ENCODE peak calls at places on chromosomes 1 and 21, in four cellular contexts. M is mammary epithelial cell, R is kidney epithelial cell, K is cardiac muscle cell. E is an unnamed sample.

GRCh38 chr1:168360151-168360550 is 79.5 kb downstream of the TBX19 start:
- DNase-seq in M (no peak), R (no peak), K (no peak), E (peak; percentile 69)

GRCh38 chr1:5906966-5907365 is 85.3 kb downstream of the NPHP4 start:
- DNase-seq in M (no peak), R (no peak), K (no peak), E (no peak)

GRCh38 chr1:87942165-87942564 is 613.5 kb downstream of the LMO4 start:
- DNase-seq in M (no peak), R (no peak), K (no peak), E (no peak)

GRCh38 chr1:2470290-2471158 is 5.6 kb upstream of the PLCH2 start:
- DNase-seq in M (no peak), R (no peak), K (no peak), E (no peak)

GRCh38 chr1:147245586-147246021 is 3.1 kb downstream of the CHD1L start:
- DNase-seq in M (no peak), R (no peak), K (no peak), E (peak; percentile 41)

GRCh38 chr21:37372127-37372731 is 5.7 kb downstream of the DYRK1A start:
- DNase-seq in M (no peak), R (no peak), K (no peak), E (no peak)

GRCh38 chr1:200367841-200368534 is 41.8 kb downstream of the ZNF281 start:
- DNase-seq in M (no peak), R (peak; percentile 39), K (no peak), E (no peak)

GRCh38 chr1:211118407-211119102 is 15.4 kb downstream of the KCNH1 start:
- DNase-seq in M (no peak), R (no peak), K (no peak), E (no peak)

GRCh38 chr1:200042119-200042436 is 14.6 kb downstream of the NR5A2 start:
- DNase-seq in M (no peak), R (no peak), K (no peak), E (no peak)

GRCh38 chr1:94299627-94300552 is 62.5 kb upstream of the ARHGAP29 start:
- DNase-seq in M (peak; percentile 96), R (peak; percentile 99), K (no peak), E (no peak)

GRCh38 chr1:8364528-8365442 is 46.9 kb downstream of the SLC45A1 start:
- DNase-seq in M (no peak), R (no peak), K (no peak), E (no peak)

GRCh38 chr1:44777547-44777946 is 2.2 kb downstream of the RPS8 start:
- DNase-seq in M (no peak), R (no peak), K (no peak), E (no peak)

GRCh38 chr1:30328401-30329262 is 394.8 kb downstream of the MATN1 start:
- DNase-seq in M (no peak), R (no peak), K (no peak), E (no peak)

GRCh38 chr21:23152130-23152529 is 2153.9 kb downstream of the NCAM2 start:
- DNase-seq in M (no peak), R (no peak), K (no peak), E (no peak)

GRCh38 chr1:16152521-16153087 is 3.3 kb downstream of the EPHA2 start:
- DNase-seq in M (no peak), R (no peak), K (no peak), E (no peak)

GRCh38 chr1:153032677-153033308 is 1.8 kb downstream of the SPRR1B start:
- DNase-seq in M (peak; percentile 97), R (peak; percentile 67), K (peak; percentile 20), E (no peak)

GRCh38 chr1:243968413-243968812 is 82.7 kb upstream of the ZBTB18 start:
- DNase-seq in M (no peak), R (no peak), K (peak; percentile 10), E (no peak)

GRCh38 chr21:39182484-39183271 is 573 bp downstream of the PSMG1 start:
- DNase-seq in M (no peak), R (no peak), K (peak; percentile 34), E (no peak)

GRCh38 chr21:39181205-39181818 is 1.9 kb downstream of the PSMG1 start:
- DNase-seq in M (no peak), R (no peak), K (no peak), E (no peak)

GRCh38 chr21:39183272-39184049 is at the start of gene PSMG1:
- DNase-seq in M (peak; percentile 94), R (peak; percentile 66), K (peak; percentile 96), E (peak; percentile 95)

GRCh38 chr21:39182016-39182415 is 1.2 kb downstream of the PSMG1 start:
- DNase-seq in M (no peak), R (no peak), K (no peak), E (no peak)

DNA sequence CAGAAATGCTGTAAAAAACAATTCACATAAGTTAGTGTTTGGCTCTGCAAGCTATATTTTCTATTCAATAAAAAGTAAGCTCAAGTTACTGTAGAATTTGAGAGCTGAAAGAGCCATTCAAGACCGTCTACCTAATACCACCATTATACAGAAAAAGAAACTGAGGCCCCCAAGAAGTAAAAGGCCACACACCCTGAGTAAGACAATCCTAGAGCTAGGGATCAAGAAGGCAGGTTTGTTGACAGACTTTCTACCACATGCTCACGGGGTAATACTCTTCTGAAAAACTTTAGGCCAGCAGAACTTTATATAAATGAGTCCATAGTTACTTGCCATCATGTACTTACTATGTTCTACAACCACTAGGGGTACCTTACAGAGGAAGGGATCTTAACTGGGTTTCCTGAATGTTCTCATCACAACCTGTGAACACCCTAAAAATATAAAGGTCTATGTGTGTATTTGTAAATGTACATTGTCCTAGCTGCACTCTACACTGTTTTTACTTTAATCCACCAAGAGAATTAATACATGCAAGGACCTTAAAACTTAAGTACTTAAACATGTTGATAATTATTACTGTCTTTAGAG is 2.7 kb downstream of the PSMG1 start:
- DNase-seq in M (no peak), R (no peak), K (no peak), E (no peak)
- TF ChIP-seq CTCF in M (peak; percentile 25), R (peak; percentile 16), K (peak; percentile 19), E (no peak)

GRCh38 chr1:91020486-91020885 is 1.3 kb downstream of the ZNF644 start:
- DNase-seq in M (no peak), R (no peak), K (no peak), E (no peak)

GRCh38 chr1:91015794-91016550 is 5.9 kb downstream of the ZNF644 start:
- DNase-seq in M (peak; percentile 79), R (no peak), K (no peak), E (no peak)

GRCh38 chr1:91015358-91015780 is 6.5 kb downstream of the ZNF644 start:
- DNase-seq in M (peak; percentile 89), R (no peak), K (no peak), E (no peak)

GRCh38 chr1:91020967-91021685 is 709 bp downstream of the ZNF644 start:
- DNase-seq in M (peak; percentile 70), R (peak; percentile 63), K (peak; percentile 93), E (peak; percentile 82)

GRCh38 chr1:91018006-91018405 is 3.8 kb downstream of the ZNF644 start:
- DNase-seq in M (no peak), R (no peak), K (no peak), E (no peak)
- TF ChIP-seq CTCF in M (peak; percentile 42), R (peak; percentile 14), K (peak; percentile 46), E (no peak)

DNA sequence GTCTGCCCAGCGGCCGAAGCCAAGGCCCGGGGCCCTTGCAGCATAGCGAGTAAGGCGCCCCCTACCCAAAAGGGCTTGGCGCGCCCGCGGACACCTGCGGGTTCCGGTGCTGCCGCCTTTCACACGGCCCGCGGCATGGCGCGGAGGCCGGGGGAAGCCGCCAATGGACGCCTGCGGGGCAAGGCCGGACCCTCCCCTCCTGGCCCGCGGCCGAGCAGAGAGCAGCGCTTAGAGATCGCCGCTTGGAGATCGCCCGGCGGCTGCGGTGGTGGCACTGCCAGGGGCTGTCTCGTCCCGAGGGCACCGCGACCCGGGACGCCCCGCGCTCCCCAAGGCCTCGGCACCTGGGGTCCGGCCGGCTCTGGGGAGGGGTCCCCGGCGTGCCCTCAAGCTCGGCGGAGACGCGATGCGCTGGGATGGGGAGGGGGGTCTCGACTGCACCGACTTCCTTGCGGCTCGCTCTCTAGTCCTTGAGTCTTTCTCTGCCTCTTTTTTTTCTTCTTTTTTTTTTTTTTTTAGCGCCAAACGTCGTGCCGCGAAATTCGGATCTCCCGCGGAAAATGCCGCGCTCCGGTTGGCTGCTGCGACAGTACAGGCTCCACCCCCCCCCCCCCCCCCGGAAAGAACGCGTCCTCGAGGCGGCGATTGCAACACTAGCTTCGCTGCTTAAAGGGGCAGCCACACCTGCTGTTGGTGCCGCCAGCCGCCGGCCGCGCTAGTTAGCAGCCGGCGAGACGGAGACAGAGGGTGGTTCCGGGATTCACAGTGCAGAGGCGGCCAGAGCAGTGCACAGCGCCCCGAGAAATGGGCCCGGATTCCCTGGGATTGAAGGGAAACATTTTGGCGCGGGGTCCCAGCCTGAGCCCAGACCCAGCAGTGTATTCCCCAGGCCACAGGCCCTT is at the start of gene E2F2:
- DNase-seq in M (peak; percentile 84), R (no peak), K (peak; percentile 91), E (peak; percentile 89)
- TF ChIP-seq CTCF in M (peak; percentile 31), R (no peak), K (peak; percentile 17), E (no peak)

GRCh38 chr1:36532810-36533401 is 50.2 kb upstream of the CSF3R start:
- DNase-seq in M (no peak), R (no peak), K (no peak), E (no peak)

GRCh38 chr1:36530261-36530660 is 47.5 kb upstream of the CSF3R start:
- DNase-seq in M (no peak), R (no peak), K (no peak), E (no peak)

GRCh38 chr1:36530791-36531190 is 48.1 kb upstream of the CSF3R start:
- DNase-seq in M (no peak), R (no peak), K (no peak), E (no peak)

GRCh38 chr1:36529762-36530260 is 47.1 kb upstream of the CSF3R start:
- DNase-seq in M (no peak), R (no peak), K (no peak), E (no peak)

DNA sequence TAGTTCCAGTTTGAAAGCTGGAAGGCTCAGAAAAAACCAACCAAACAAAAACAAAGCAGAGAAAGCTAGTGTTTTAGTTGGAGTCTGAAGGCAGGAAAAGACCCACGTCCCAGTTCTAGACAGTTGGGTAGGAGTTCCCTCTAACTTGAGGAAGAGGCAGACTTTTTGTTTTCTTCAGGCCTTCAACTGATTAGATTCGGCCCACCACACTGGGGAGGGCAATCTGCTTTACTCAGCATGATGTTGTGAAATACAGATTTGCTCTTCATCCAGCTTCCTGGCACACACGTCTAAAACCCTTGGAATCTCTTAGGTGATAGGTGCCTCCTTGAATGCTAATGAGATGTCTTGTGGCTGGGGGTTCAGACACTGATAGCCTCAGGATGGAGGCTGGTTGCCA is 49.1 kb upstream of the CSF3R start:
- DNase-seq in M (no peak), R (no peak), K (no peak), E (no peak)
- TF ChIP-seq CTCF in M (no peak), R (no peak), K (no peak), E (no peak)

GRCh38 chr21:30463713-30464112 is 16.5 kb downstream of the KRTAP19-1 start:
- DNase-seq in M (peak; percentile 7), R (no peak), K (peak; percentile 32), E (no peak)
- TF ChIP-seq CTCF in M (peak; percentile 63), R (peak; percentile 63), K (no peak), E (peak; percentile 48)

GRCh38 chr1:913491-914252 is 10.1 kb upstream of the SAMD11 start:
- DNase-seq in M (no peak), R (no peak), K (no peak), E (no peak)

GRCh38 chr1:910881-911721 is 12.6 kb upstream of the SAMD11 start:
- DNase-seq in M (peak; percentile 25), R (peak; percentile 44), K (no peak), E (peak; percentile 41)

GRCh38 chr1:911875-912739 is 11.6 kb upstream of the SAMD11 start:
- DNase-seq in M (no peak), R (no peak), K (no peak), E (no peak)

GRCh38 chr1:914253-914890 is 9.4 kb upstream of the SAMD11 start:
- DNase-seq in M (no peak), R (no peak), K (no peak), E (peak; percentile 0)

GRCh38 chr1:912740-913301 is 10.9 kb upstream of the SAMD11 start:
- DNase-seq in M (no peak), R (no peak), K (no peak), E (peak; percentile 30)
- TF ChIP-seq CTCF in M (no peak), R (peak; percentile 42), K (peak; percentile 35), E (no peak)

E was measured in activated CD8-positive, alpha-beta T cell treated with anti-CD3 and anti-CD28 coated beads for 36 hours.